ENCODE peak calls at places on chromosomes 1 and 21, in seven cellular contexts. W is progenitor cell of endocrine pancreas; O is ovary; H is AG04449; Q is anterior cingulate cortex; P is stimulated activated naive CD8-positive, alpha-beta T cell treated with anti-CD3 and anti-CD28 coated beads, Interleukin-15, Interleukin-2, amounts not matched to agents 100 U/mL and 50 U/mL, for 24 hours; I is NCI-H1092 treated with DMSO at 0.1 percent for 48 hours. G is an unnamed sample.

GRCh38 chr1:184191181-184191601 is 139.7 kb downstream of the TSEN15 start:
- DNase-seq in Q (no peak), P (no peak), H (peak; percentile 57), W (no peak), O (peak; percentile 79), I (no peak), G (no peak)

GRCh38 chr1:230753586-230754251 is 6.5 kb downstream of the CAPN9 start:
- DNase-seq in O (peak; percentile 55), W (peak; percentile 30), I (peak; percentile 93), P (peak; percentile 50), H (no peak), Q (no peak), G (no peak)

GRCh38 chr1:35220976-35221375 is 28.0 kb upstream of the SFPQ start:
- DNase-seq in Q (no peak), H (no peak), W (no peak), I (peak; percentile 10), P (no peak), O (no peak), G (no peak)

GRCh38 chr1:52552236-52552504 is 722 bp downstream of the TUT4 start:
- DNase-seq in W (peak; percentile 10), I (peak; percentile 29), H (no peak), O (peak; percentile 65), Q (peak; percentile 11), P (peak; percentile 70), G (no peak)

GRCh38 chr1:32972814-32973428 is 8.3 kb upstream of the RNF19B start:
- DNase-seq in H (no peak), I (peak; percentile 87), W (peak; percentile 49), P (no peak), O (peak; percentile 61), Q (no peak), G (no peak)

GRCh38 chr1:47646676-47647075 is 208.8 kb downstream of the FOXD2 start:
- DNase-seq in H (no peak), I (no peak), W (no peak), P (no peak), O (no peak), Q (no peak), G (peak; percentile 52)

GRCh38 chr1:15352122-15352957 is 57.3 kb upstream of the EFHD2 start:
- DNase-seq in I (peak; percentile 49), W (no peak), Q (no peak), O (no peak), H (no peak), P (peak; percentile 55), G (peak; percentile 69)

GRCh38 chr1:9852004-9852403 is 28.2 kb upstream of the CLSTN1 start:
- DNase-seq in W (no peak), Q (no peak), P (no peak), O (no peak), H (no peak), I (no peak), G (no peak)

GRCh38 chr1:48701445-48701844 is 75.2 kb downstream of the BEND5 start:
- DNase-seq in W (no peak), P (no peak), I (no peak), Q (no peak), O (no peak), H (no peak), G (no peak)

GRCh38 chr1:38741341-38741740 is 118.2 kb downstream of the RRAGC start:
- DNase-seq in I (no peak), Q (no peak), O (no peak), W (no peak), P (no peak), H (peak; percentile 49), G (no peak)

GRCh38 chr21:14480601-14481000 is 65.5 kb downstream of the SAMSN1 start:
- DNase-seq in P (no peak), I (no peak), O (no peak), H (no peak), Q (no peak), W (no peak), G (no peak)

GRCh38 chr1:227789042-227789880 is 26.2 kb upstream of the PRSS38 start:
- DNase-seq in W (no peak), I (peak; percentile 17), O (no peak), H (no peak), Q (no peak), P (no peak), G (no peak)

GRCh38 chr1:198153103-198153502 is 3.7 kb upstream of the NEK7 start:
- DNase-seq in O (no peak), Q (no peak), H (no peak), P (no peak), W (no peak), I (peak; percentile 12), G (no peak)

G was measured in keratinocyte.